ENCODE peak calls at places on chromosomes 4 and X, in five cellular contexts. J is HCT116, X is SK-N-SH, M is endothelial cell of umbilical vein, N is K562. C is an unnamed sample.
A peak's percentile ranks its signal among the peaks of the same experiment; 100 is the strongest.

GRCh38 chrX:989959-990510 is 222.4 kb downstream of the CRLF2 start:
- DNase-seq in J (peak; percentile 78), X (no peak), M (no peak), N (peak; percentile 41), C (no peak)

GRCh38 chr4:159171287-159171686 is 68.4 kb downstream of the RAPGEF2 start:
- DNase-seq in J (no peak), X (no peak), M (no peak), N (no peak), C (no peak)

GRCh38 chr4:7424553-7425111 is 10.1 kb downstream of the PSAPL1 start:
- DNase-seq in J (no peak), X (peak; percentile 22), M (no peak), N (no peak), C (no peak)

GRCh38 chr4:110361921-110362320 is 114.0 kb upstream of the ENPEP start:
- DNase-seq in J (no peak), X (no peak), M (no peak), N (no peak), C (peak; percentile 85)

GRCh38 chrX:108584617-108585211 is 145.1 kb downstream of the COL4A5 start:
- DNase-seq in J (peak; percentile 4), X (peak; percentile 2), M (peak; percentile 7), N (peak; percentile 15), C (no peak)

GRCh38 chr4:26175016-26175786 is 145.6 kb upstream of the RBPJ start:
- DNase-seq in J (no peak), X (no peak), M (no peak), N (no peak), C (no peak)

GRCh38 chr4:73068496-73069337 is 799 bp downstream of the COX18 start:
- DNase-seq in J (no peak), X (peak; percentile 16), M (peak; percentile 78), N (peak; percentile 12), C (peak; percentile 28)

GRCh38 chr4:41399191-41399590 is 138.8 kb upstream of the LIMCH1 start:
- DNase-seq in J (no peak), X (no peak), M (no peak), N (no peak), C (no peak)

GRCh38 chr4:53121304-53121865 is 244.5 kb downstream of the SCFD2 start:
- DNase-seq in J (no peak), X (no peak), M (no peak), N (no peak), C (no peak)

GRCh38 chrX:66328950-66329596 is 165.0 kb downstream of the HEPH start:
- DNase-seq in J (no peak), X (no peak), M (no peak), N (no peak), C (no peak)

DNA sequence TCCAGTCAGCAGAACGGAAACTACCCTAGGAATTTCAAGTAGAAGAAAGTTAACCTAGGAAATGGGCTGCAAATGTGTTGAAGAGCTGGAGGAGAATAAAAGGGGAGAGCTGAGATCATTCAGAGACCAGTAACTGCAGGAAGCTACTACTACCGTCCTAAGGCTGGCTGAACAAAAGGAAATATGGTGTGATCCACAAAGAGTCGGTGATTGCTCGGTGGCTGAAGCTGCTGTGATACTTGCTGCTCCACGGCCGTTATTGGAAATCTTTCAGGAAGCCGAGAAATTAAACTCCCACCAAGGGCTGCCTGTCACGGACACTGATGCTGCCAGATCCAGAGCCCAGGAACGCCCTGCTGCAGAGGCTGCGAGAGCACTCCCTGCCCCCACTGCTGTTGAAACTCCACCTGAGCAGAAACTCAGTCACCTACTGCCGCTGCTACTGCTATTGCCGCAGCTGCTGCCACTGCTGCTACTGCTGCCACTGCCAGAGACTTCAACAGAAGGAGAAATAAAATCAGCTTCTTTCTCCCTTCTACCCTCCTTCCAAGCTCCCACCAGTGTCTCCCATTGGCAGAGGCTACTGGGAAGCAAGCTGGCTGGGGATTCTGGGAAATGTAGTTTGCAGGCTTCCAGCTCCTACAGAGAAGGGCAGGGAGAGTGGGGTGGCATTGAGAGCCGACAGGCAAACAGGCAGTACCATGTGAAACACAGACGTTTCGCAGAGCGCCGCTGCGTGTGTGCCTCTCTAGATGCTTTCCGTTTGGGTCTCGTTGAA is 125.9 kb upstream of the ENPP6 start:
- DNase-seq in J (peak; percentile 6), X (peak; percentile 85), M (peak; percentile 87), N (peak; percentile 31), C (peak; percentile 24)
- H3K9ac ChIP-seq in J (no peak overlapping the region), X (peak overlapping the region; percentile 57), M (peak overlapping the region; percentile 77), N (peak overlapping the region; percentile 24), C (peak overlapping the region; percentile 5)

DNA sequence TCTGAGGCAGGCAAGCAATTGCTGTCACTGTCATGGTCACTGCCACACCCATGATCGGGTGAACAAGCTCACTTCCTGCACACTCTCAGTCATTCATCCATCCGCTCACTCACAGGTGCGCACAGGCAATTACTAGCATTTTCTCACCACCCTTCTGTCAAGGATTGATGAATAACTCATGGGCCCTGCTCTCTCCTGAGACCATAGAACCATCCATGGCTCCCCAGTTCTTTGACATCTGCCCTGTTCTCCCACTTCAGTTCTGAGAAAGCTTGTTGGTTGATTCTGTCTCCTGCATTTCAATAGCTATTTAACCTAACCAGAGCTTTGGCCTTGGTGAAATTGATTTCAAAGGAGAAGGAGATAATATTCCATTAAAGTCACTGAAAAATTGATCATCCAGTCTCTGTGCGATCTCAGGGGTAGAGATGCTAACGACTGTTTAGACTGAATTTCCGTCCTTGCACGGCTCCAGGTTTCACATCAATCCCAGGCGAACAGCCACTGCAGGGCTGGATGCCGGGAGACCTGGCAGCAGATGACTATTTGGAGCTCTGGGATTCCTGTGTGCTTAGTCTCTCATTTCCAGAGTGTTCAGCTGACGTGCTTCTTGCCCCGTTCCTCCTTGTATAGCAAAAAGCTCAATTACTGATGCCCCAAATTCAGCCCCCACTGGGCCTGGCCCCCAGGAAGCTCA is 36.8 kb upstream of the ADRA2C start:
- DNase-seq in J (no peak), X (no peak), M (no peak), N (no peak), C (no peak)
- TF ChIP-seq POLR2AphosphoS5 in J (no peak), X (no peak), M (no peak), N (no peak), C (no peak)

GRCh38 chr4:3662516-3662915 is 103.7 kb upstream of the ADRA2C start:
- DNase-seq in J (no peak), X (no peak), M (no peak), N (no peak), C (no peak)
- H3K9ac ChIP-seq in J (no peak overlapping the region), X (no peak overlapping the region), M (no peak overlapping the region), N (no peak overlapping the region), C (no peak overlapping the region)

DNA sequence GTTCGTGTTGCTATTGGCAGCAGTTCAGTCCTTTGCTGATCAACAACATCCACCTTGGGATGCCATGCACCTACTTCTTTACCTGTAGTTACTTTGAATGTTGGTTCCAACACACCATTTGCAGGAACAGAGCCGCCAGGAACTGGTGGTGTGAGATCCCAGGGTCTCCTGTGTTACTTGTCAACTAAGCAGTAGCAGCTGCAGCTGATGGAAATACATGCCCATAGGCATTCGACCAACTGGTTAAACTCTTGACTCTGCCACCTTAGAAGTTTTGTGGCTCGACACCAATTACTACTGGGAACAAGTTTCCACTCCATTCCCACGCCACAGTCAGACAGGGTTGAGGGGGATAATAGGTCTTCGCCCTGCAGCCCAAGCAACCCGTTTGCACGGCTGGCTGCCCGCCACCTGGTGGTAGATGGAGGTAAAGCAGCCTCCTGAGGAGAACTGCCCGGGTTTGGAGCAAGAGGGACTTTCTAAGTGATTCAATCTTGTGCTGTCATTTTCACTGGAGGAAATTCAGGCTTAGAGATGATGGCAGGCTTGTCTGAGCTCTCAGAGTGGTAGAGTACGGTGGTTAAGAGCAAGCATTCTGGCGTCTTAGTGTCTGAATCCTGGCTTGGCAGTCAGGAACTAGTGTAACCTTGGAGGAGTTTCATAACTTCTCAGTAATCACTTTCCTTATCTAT is 119.2 kb upstream of the TRIM2 start:
- DNase-seq in J (peak; percentile 44), X (peak; percentile 70), M (peak; percentile 75), N (peak; percentile 79), C (no peak)
- TF ChIP-seq POLR2AphosphoS5 in J (no peak), X (no peak), M (no peak), N (no peak), C (no peak)

GRCh38 chr4:78644744-78645330 is 93.3 kb downstream of the ANXA3 start:
- DNase-seq in J (peak; percentile 49), X (peak; percentile 57), M (peak; percentile 90), N (peak; percentile 72), C (no peak)
- H3K9ac ChIP-seq in J (no peak overlapping the region), X (peak overlapping the region; percentile 42), M (peak overlapping the region; percentile 75), N (peak overlapping the region; percentile 60), C (peak overlapping the region; percentile 85)

GRCh38 chr4:185383451-185383850 is 12.3 kb downstream of the LRP2BP start:
- DNase-seq in J (no peak), X (no peak), M (no peak), N (no peak), C (no peak)
- TF ChIP-seq POLR2AphosphoS5 in J (no peak), X (no peak), M (no peak), N (no peak), C (no peak)